ENCODE peak calls at places on chromosomes 7 and 10, in four cellular contexts. One of them, this sample, is unnamed.

GRCh38 chr7:21076054-21076453 is 289.4 kb upstream of the SP8 start:
- DNase-seq in progenitor cell of endocrine pancreas: no peak
- DNase-seq in HT-29: peak; percentile 85
- DNase-seq in neural progenitor cell: peak; percentile 28
- DNase-seq in this sample: no peak

GRCh38 chr7:102866480-102866879 is 46.3 kb upstream of the LRRC17 start:
- DNase-seq in neural progenitor cell: no peak
- DNase-seq in progenitor cell of endocrine pancreas: no peak
- DNase-seq in HT-29: no peak
- DNase-seq in this sample: no peak

GRCh38 chr7:114865564-114865963 is 56.3 kb upstream of the MDFIC start:
- DNase-seq in HT-29: peak; percentile 72
- DNase-seq in progenitor cell of endocrine pancreas: no peak
- DNase-seq in neural progenitor cell: peak; percentile 64
- DNase-seq in this sample: peak; percentile 83

GRCh38 chr7:111232249-111233084 is 141.5 kb downstream of the LRRN3 start:
- DNase-seq in HT-29: peak; percentile 54
- DNase-seq in neural progenitor cell: no peak
- DNase-seq in progenitor cell of endocrine pancreas: no peak
- DNase-seq in this sample: no peak

GRCh38 chr10:87700031-87700796 is 40.5 kb downstream of the PAPSS2 start:
- DNase-seq in neural progenitor cell: no peak
- DNase-seq in HT-29: no peak
- DNase-seq in progenitor cell of endocrine pancreas: no peak
- DNase-seq in this sample: no peak

GRCh38 chr10:116691079-116691398 is 51.3 kb downstream of the HSPA12A start:
- DNase-seq in progenitor cell of endocrine pancreas: no peak
- DNase-seq in HT-29: no peak
- DNase-seq in neural progenitor cell: peak; percentile 8
- DNase-seq in this sample: no peak

GRCh38 chr7:74466196-74466813 is 12.6 kb downstream of the GTF2IRD1 start:
- DNase-seq in progenitor cell of endocrine pancreas: no peak
- DNase-seq in HT-29: no peak
- DNase-seq in neural progenitor cell: peak; percentile 43
- DNase-seq in this sample: no peak

GRCh38 chr10:81978238-81978637 is 103.2 kb downstream of the NRG3 start:
- DNase-seq in neural progenitor cell: peak; percentile 78
- DNase-seq in HT-29: peak; percentile 67
- DNase-seq in progenitor cell of endocrine pancreas: no peak
- DNase-seq in this sample: peak; percentile 33

GRCh38 chr10:112244197-112244596 is 39.0 kb upstream of the TECTB start:
- DNase-seq in progenitor cell of endocrine pancreas: no peak
- DNase-seq in neural progenitor cell: no peak
- DNase-seq in HT-29: no peak
- DNase-seq in this sample: no peak

GRCh38 chr10:32372000-32372875 is 25.3 kb upstream of the EPC1 start:
- DNase-seq in HT-29: no peak
- DNase-seq in neural progenitor cell: no peak
- DNase-seq in progenitor cell of endocrine pancreas: no peak
- DNase-seq in this sample: no peak

GRCh38 chr7:21617916-21618390 is 75.1 kb downstream of the DNAH11 start:
- DNase-seq in HT-29: peak; percentile 47
- DNase-seq in progenitor cell of endocrine pancreas: no peak
- DNase-seq in neural progenitor cell: no peak
- DNase-seq in this sample: no peak

GRCh38 chr10:71693377-71693776 is 26.2 kb downstream of the C10orf105 start:
- DNase-seq in HT-29: no peak
- DNase-seq in neural progenitor cell: no peak
- DNase-seq in progenitor cell of endocrine pancreas: no peak
- DNase-seq in this sample: no peak